ENCODE peak calls at places on chromosomes 16 and 17, in eight cellular contexts. I is dermis blood vessel endothelial cell; V is stimulated activated naive CD8-positive, alpha-beta T cell treated with anti-CD3 and anti-CD28 coated beads, Interleukin-15, Interleukin-2, amounts not matched to agents 100 U/mL and 50 U/mL, for 24 hours; M is iPS-NIHi11; X is T-helper 17 cell; N is astrocyte of the spinal cord; Y is activated CD4-positive, alpha-beta T cell treated with anti-CD3 and anti-CD28 coated beads, Interleukin-2, amount 10 ng/mL, durations not matched to agents 24 days and 14 days; W is T follicular helper cell. C is an unnamed sample.

GRCh38 chr16:1781758-1782407 is 488 bp downstream of the SPSB3 start:
- DNase-seq in W (peak; percentile 25), X (no peak), N (no peak), I (peak; percentile 47), V (peak; percentile 54), M (peak; percentile 63), Y (peak; percentile 83), C (no peak)

GRCh38 chr17:4728124-4728523 is 3.1 kb upstream of the MED11 start:
- DNase-seq in N (no peak), W (no peak), Y (no peak), I (no peak), V (no peak), X (no peak), M (no peak), C (peak; percentile 79)

GRCh38 chr16:27377666-27378485 is 24.1 kb upstream of the IL21R start:
- DNase-seq in N (no peak), W (no peak), I (no peak), V (no peak), X (no peak), M (no peak), Y (peak; percentile 81), C (no peak)

GRCh38 chr17:42117397-42118125 is 3.6 kb downstream of the KAT2A start:
- DNase-seq in X (no peak), V (no peak), Y (no peak), W (no peak), M (no peak), N (no peak), I (no peak), C (no peak)

GRCh38 chr17:64507418-64507766 is 615 bp downstream of the CEP95 start:
- DNase-seq in M (peak; percentile 49), Y (peak; percentile 83), I (peak; percentile 86), W (peak; percentile 13), V (peak; percentile 38), N (peak; percentile 77), X (no peak), C (no peak)

GRCh38 chr17:74467221-74467951 is 952 bp downstream of the CD300A start:
- DNase-seq in W (no peak), I (no peak), Y (peak; percentile 73), V (peak; percentile 38), M (no peak), X (no peak), N (no peak), C (peak; percentile 81)

GRCh38 chr16:85448557-85449194 is 164.4 kb upstream of the GSE1 start:
- DNase-seq in M (no peak), W (peak; percentile 25), V (peak; percentile 27), Y (peak; percentile 63), I (no peak), N (no peak), X (no peak), C (no peak)

GRCh38 chr17:31099051-31099450 is 4.3 kb downstream of the NF1 start:
- DNase-seq in V (no peak), M (no peak), X (no peak), Y (no peak), W (no peak), N (peak; percentile 35), I (no peak), C (no peak)

GRCh38 chr16:35364263-35364662 is 1904.9 kb downstream of the TP53TG3F start:
- DNase-seq in I (no peak), Y (no peak), V (no peak), M (no peak), W (no peak), N (no peak), X (no peak), C (no peak)

GRCh38 chr17:36529121-36529520 is 5.5 kb downstream of the MYO19 start:
- DNase-seq in I (peak; percentile 55), M (no peak), W (no peak), N (peak; percentile 22), X (no peak), V (no peak), Y (no peak), C (no peak)